ENCODE peak calls at places on chromosomes 4 and X, in five cellular contexts. One of them, this sample, is unnamed.

GRCh38 chr4:107838763-107839162 is 14.0 kb downstream of the SGMS2 start:
- DNase-seq in HFF-Myc: no peak
- DNase-seq in HepG2: no peak
- DNase-seq in GM23338: no peak
- DNase-seq in ovary: no peak
- DNase-seq in this sample: no peak

GRCh38 chr4:8745828-8746225 is 125.8 kb downstream of the HMX1 start:
- DNase-seq in HFF-Myc: no peak
- DNase-seq in HepG2: no peak
- DNase-seq in GM23338: no peak
- DNase-seq in ovary: no peak
- DNase-seq in this sample: no peak

GRCh38 chrX:100731441-100732281 is at the start of gene SYTL4:
- DNase-seq in HFF-Myc: no peak
- DNase-seq in HepG2: no peak
- DNase-seq in GM23338: peak
- DNase-seq in ovary: peak
- DNase-seq in this sample: peak

GRCh38 chrX:29453333-29453732 is 762.0 kb upstream of the MAGEB2 start:
- DNase-seq in HFF-Myc: no peak
- DNase-seq in HepG2: no peak
- DNase-seq in GM23338: no peak
- DNase-seq in ovary: no peak
- DNase-seq in this sample: no peak

GRCh38 chrX:110161361-110161686 is 156.6 kb downstream of the AMMECR1 start:
- DNase-seq in HFF-Myc: no peak
- DNase-seq in HepG2: no peak
- DNase-seq in GM23338: no peak
- DNase-seq in ovary: no peak
- DNase-seq in this sample: no peak

GRCh38 chr4:128141866-128142265 is 80.8 kb downstream of the LARP1B start:
- DNase-seq in HFF-Myc: no peak
- DNase-seq in HepG2: no peak
- DNase-seq in GM23338: no peak
- DNase-seq in ovary: no peak
- DNase-seq in this sample: no peak

GRCh38 chrX:54358424-54359211 is 772 bp upstream of the WNK3 start:
- DNase-seq in HFF-Myc: no peak
- DNase-seq in HepG2: no peak
- DNase-seq in GM23338: peak
- DNase-seq in ovary: peak
- DNase-seq in this sample: peak

GRCh38 chr4:14399919-14400706 is 602.2 kb upstream of the CPEB2 start:
- DNase-seq in HFF-Myc: no peak
- DNase-seq in HepG2: no peak
- DNase-seq in GM23338: no peak
- DNase-seq in ovary: no peak
- DNase-seq in this sample: no peak

GRCh38 chrX:140744085-140744484 is 34.5 kb downstream of the LINC00632 start:
- DNase-seq in HFF-Myc: no peak
- DNase-seq in HepG2: no peak
- DNase-seq in GM23338: no peak
- DNase-seq in ovary: no peak
- DNase-seq in this sample: no peak

GRCh38 chr4:37434469-37434868 is 189.9 kb downstream of the NWD2 start:
- DNase-seq in HFF-Myc: no peak
- DNase-seq in HepG2: no peak
- DNase-seq in GM23338: peak
- DNase-seq in ovary: no peak
- DNase-seq in this sample: no peak

GRCh38 chr4:158170691-158171455 is 2.0 kb downstream of the GASK1B start:
- DNase-seq in HFF-Myc: no peak
- DNase-seq in HepG2: peak
- DNase-seq in GM23338: peak
- DNase-seq in ovary: peak
- DNase-seq in this sample: peak

GRCh38 chrX:12239356-12240082 is 101.2 kb downstream of the FRMPD4 start:
- DNase-seq in HFF-Myc: no peak
- DNase-seq in HepG2: no peak
- DNase-seq in GM23338: no peak
- DNase-seq in ovary: no peak
- DNase-seq in this sample: no peak

GRCh38 chr4:21742326-21742725 is 206.2 kb downstream of the KCNIP4 start:
- DNase-seq in HFF-Myc: no peak
- DNase-seq in HepG2: no peak
- DNase-seq in GM23338: no peak
- DNase-seq in ovary: no peak
- DNase-seq in this sample: no peak

GRCh38 chr4:40684404-40684803 is 54.7 kb upstream of the RBM47 start:
- DNase-seq in HFF-Myc: no peak
- DNase-seq in HepG2: no peak
- DNase-seq in GM23338: no peak
- DNase-seq in ovary: no peak
- DNase-seq in this sample: no peak

GRCh38 chr4:40749717-40750460 is at the start of gene NSUN7:
- DNase-seq in HFF-Myc: no peak
- DNase-seq in HepG2: no peak
- DNase-seq in GM23338: peak
- DNase-seq in ovary: peak
- DNase-seq in this sample: peak

GRCh38 chr4:26892480-26893150 is 32.0 kb downstream of the STIM2 start:
- DNase-seq in HFF-Myc: no peak
- DNase-seq in HepG2: no peak
- DNase-seq in GM23338: no peak
- DNase-seq in ovary: no peak
- DNase-seq in this sample: no peak

GRCh38 chrX:146054311-146054710 is 236.7 kb downstream of the SLITRK2 start:
- DNase-seq in HFF-Myc: no peak
- DNase-seq in HepG2: no peak
- DNase-seq in GM23338: no peak
- DNase-seq in ovary: no peak
- DNase-seq in this sample: no peak

GRCh38 chrX:119391279-119391678 is 7.9 kb upstream of the SLC25A43 start:
- DNase-seq in HFF-Myc: no peak
- DNase-seq in HepG2: peak
- DNase-seq in GM23338: peak
- DNase-seq in ovary: no peak
- DNase-seq in this sample: no peak

GRCh38 chr4:4569036-4569435 is 27.2 kb upstream of the STX18 start:
- DNase-seq in HFF-Myc: no peak
- DNase-seq in HepG2: no peak
- DNase-seq in GM23338: no peak
- DNase-seq in ovary: no peak
- DNase-seq in this sample: no peak

GRCh38 chrX:25427873-25428555 is 412.2 kb upstream of the ARX start:
- DNase-seq in HFF-Myc: no peak
- DNase-seq in HepG2: no peak
- DNase-seq in GM23338: peak
- DNase-seq in ovary: no peak
- DNase-seq in this sample: no peak

GRCh38 chr4:11669156-11669555 is 240.5 kb upstream of the HS3ST1 start:
- DNase-seq in HFF-Myc: no peak
- DNase-seq in HepG2: no peak
- DNase-seq in GM23338: no peak
- DNase-seq in ovary: no peak
- DNase-seq in this sample: no peak

GRCh38 chr4:116561717-116562116 is 523.7 kb downstream of the TRAM1L1 start:
- DNase-seq in HFF-Myc: no peak
- DNase-seq in HepG2: no peak
- DNase-seq in GM23338: no peak
- DNase-seq in ovary: no peak
- DNase-seq in this sample: no peak

DNA sequence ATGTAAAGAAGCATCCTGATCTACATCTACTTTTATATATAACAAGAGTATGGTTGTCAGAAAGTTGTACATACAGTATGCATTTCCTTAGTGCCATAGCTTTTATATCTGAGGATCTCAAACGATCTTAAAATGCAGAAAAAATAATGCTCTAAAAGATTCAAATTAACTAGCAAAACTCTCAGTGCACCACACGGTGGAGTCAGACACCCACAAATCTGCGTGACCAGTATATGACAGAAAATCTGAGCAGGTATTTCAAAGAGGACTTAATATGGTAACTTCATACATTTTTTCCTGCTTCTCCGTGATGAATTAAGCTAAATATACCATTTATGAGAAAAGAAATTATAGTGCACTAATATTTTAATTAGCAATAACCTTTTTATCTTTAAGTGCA is 803.0 kb downstream of the DMD start:
- DNase-seq in HFF-Myc: no peak
- DNase-seq in HepG2: no peak
- DNase-seq in GM23338: peak
- DNase-seq in ovary: no peak
- DNase-seq in this sample: no peak
- TF ChIP-seq CTCF in HFF-Myc: no peak
- TF ChIP-seq CTCF in HepG2: peak
- TF ChIP-seq CTCF in GM23338: peak
- TF ChIP-seq CTCF in ovary: no peak
- TF ChIP-seq CTCF in this sample: no peak

GRCh38 chr4:77819409-77819835 is 254 bp upstream of the CNOT6L start:
- DNase-seq in HFF-Myc: no peak
- DNase-seq in HepG2: no peak
- DNase-seq in GM23338: peak
- DNase-seq in ovary: no peak
- DNase-seq in this sample: no peak

GRCh38 chr4:77821775-77822174 is 2.6 kb upstream of the CNOT6L start:
- DNase-seq in HFF-Myc: no peak
- DNase-seq in HepG2: no peak
- DNase-seq in GM23338: no peak
- DNase-seq in ovary: no peak
- DNase-seq in this sample: no peak

GRCh38 chr4:77818667-77819408 is at the start of gene CNOT6L:
- DNase-seq in HFF-Myc: no peak
- DNase-seq in HepG2: no peak
- DNase-seq in GM23338: peak
- DNase-seq in ovary: peak
- DNase-seq in this sample: peak

GRCh38 chr4:77820836-77821561 is 1.8 kb upstream of the CNOT6L start:
- DNase-seq in HFF-Myc: no peak
- DNase-seq in HepG2: no peak
- DNase-seq in GM23338: no peak
- DNase-seq in ovary: no peak
- DNase-seq in this sample: peak

GRCh38 chr4:77819836-77820679 is 890 bp upstream of the CNOT6L start:
- DNase-seq in HFF-Myc: peak
- DNase-seq in HepG2: peak
- DNase-seq in GM23338: peak
- DNase-seq in ovary: peak
- DNase-seq in this sample: peak
- H3K4me3 ChIP-seq in HFF-Myc: peak
- H3K4me3 ChIP-seq in HepG2: peak
- H3K4me3 ChIP-seq in GM23338: peak
- H3K4me3 ChIP-seq in ovary: peak
- H3K4me3 ChIP-seq in this sample: peak

GRCh38 chrX:107672955-107673378 is 44.7 kb downstream of the PRPS1 start:
- DNase-seq in HFF-Myc: no peak
- DNase-seq in HepG2: peak
- DNase-seq in GM23338: peak
- DNase-seq in ovary: peak
- DNase-seq in this sample: peak
- TF ChIP-seq CTCF in HFF-Myc: peak
- TF ChIP-seq CTCF in HepG2: peak
- TF ChIP-seq CTCF in GM23338: peak
- TF ChIP-seq CTCF in ovary: peak
- TF ChIP-seq CTCF in this sample: peak

DNA sequence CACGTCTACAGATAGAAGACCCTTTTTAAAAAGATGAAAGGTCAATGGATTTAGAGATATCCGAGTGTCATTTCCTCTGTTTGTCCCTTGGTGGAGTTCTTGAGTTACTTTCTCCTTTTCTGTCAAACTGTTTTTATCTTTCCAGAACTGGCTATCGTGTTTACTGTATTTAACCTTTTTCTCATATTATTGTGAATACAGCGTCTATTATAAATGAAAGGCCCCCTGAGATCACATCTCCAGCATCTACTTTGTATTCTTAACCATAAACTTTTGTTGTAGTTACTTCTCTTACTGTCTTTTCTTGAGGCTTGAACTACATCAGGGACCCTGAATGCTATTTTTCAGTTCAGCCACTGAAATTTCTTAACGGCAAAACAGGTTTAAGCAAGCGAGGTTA is 4.0 kb upstream of the PCDH7 start:
- DNase-seq in HFF-Myc: no peak
- DNase-seq in HepG2: peak
- DNase-seq in GM23338: peak
- DNase-seq in ovary: no peak
- DNase-seq in this sample: no peak
- H3K4me3 ChIP-seq in HFF-Myc: no peak
- H3K4me3 ChIP-seq in HepG2: no peak
- H3K4me3 ChIP-seq in GM23338: peak
- H3K4me3 ChIP-seq in ovary: peak
- H3K4me3 ChIP-seq in this sample: peak

DNA sequence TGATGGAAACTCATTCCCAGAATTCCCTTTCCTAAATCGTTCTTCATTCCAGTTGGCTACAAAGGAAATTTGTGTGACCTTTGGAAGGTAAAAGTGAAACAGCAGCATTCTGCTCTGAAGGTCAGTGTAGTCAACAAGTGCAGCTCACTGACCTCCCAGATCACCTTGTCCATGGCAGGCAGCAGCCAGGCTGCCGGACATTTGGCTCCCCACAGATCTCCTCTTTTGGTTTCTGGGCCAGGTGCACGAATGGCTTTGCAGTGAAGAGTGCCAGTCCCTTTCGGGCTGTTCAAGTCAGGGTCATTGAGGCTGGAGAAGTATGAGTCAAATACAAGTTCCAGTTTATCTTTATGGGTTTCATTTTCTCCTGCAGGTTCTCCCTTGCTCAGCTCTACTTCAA is 14.3 kb downstream of the GPRIN3 start:
- DNase-seq in HFF-Myc: no peak
- DNase-seq in HepG2: no peak
- DNase-seq in GM23338: no peak
- DNase-seq in ovary: no peak
- DNase-seq in this sample: no peak
- TF ChIP-seq CTCF in HFF-Myc: no peak
- TF ChIP-seq CTCF in HepG2: no peak
- TF ChIP-seq CTCF in GM23338: no peak
- TF ChIP-seq CTCF in ovary: no peak
- TF ChIP-seq CTCF in this sample: no peak

GRCh38 chr4:20251796-20252655 is at the start of gene SLIT2:
- DNase-seq in HFF-Myc: no peak
- DNase-seq in HepG2: peak
- DNase-seq in GM23338: peak
- DNase-seq in ovary: peak
- DNase-seq in this sample: peak

GRCh38 chr4:20253799-20254409 is 2.2 kb downstream of the SLIT2 start:
- DNase-seq in HFF-Myc: no peak
- DNase-seq in HepG2: no peak
- DNase-seq in GM23338: peak
- DNase-seq in ovary: peak
- DNase-seq in this sample: no peak

GRCh38 chr4:20252656-20253271 is 1.1 kb downstream of the SLIT2 start:
- DNase-seq in HFF-Myc: no peak
- DNase-seq in HepG2: no peak
- DNase-seq in GM23338: peak
- DNase-seq in ovary: peak
- DNase-seq in this sample: no peak

GRCh38 chr4:20254517-20255250 is 3.0 kb downstream of the SLIT2 start:
- DNase-seq in HFF-Myc: no peak
- DNase-seq in HepG2: no peak
- DNase-seq in GM23338: peak
- DNase-seq in ovary: peak
- DNase-seq in this sample: no peak

GRCh38 chr4:20253272-20253798 is 1.6 kb downstream of the SLIT2 start:
- DNase-seq in HFF-Myc: no peak
- DNase-seq in HepG2: no peak
- DNase-seq in GM23338: peak
- DNase-seq in ovary: no peak
- DNase-seq in this sample: no peak
- H3K4me3 ChIP-seq in HFF-Myc: peak
- H3K4me3 ChIP-seq in HepG2: no peak
- H3K4me3 ChIP-seq in GM23338: peak
- H3K4me3 ChIP-seq in ovary: peak
- H3K4me3 ChIP-seq in this sample: peak

This sample was measured in prostate gland.